ENCODE peak calls at places on chromosomes 5 and 9, in five cellular contexts. Y, X, B, U and H are unnamed samples.

GRCh38 chr5:178674334-178674733 is 47.5 kb upstream of the CLK4 start:
- DNase-seq in Y (peak; percentile 66), X (no peak), B (no peak), U (no peak), H (no peak)

GRCh38 chr5:135339189-135339588 is 59.8 kb downstream of the MACROH2A1 start:
- DNase-seq in Y (no peak), X (no peak), B (no peak), U (no peak), H (no peak)

GRCh38 chr5:54022156-54022685 is 288.2 kb downstream of the ARL15 start:
- DNase-seq in Y (no peak), X (no peak), B (no peak), U (no peak), H (no peak)

GRCh38 chr9:12785251-12785880 is 10.5 kb downstream of the LURAP1L start:
- DNase-seq in Y (peak; percentile 62), X (no peak), B (no peak), U (no peak), H (no peak)

GRCh38 chr5:78269088-78269703 is 25.3 kb downstream of the AP3B1 start:
- DNase-seq in Y (peak; percentile 31), X (peak; percentile 12), B (no peak), U (no peak), H (no peak)

GRCh38 chr5:73418244-73418691 is 30.3 kb downstream of the FOXD1 start:
- DNase-seq in Y (no peak), X (peak; percentile 23), B (no peak), U (no peak), H (no peak)

GRCh38 chr5:158601118-158601517 is 498.6 kb downstream of the EBF1 start:
- DNase-seq in Y (no peak), X (no peak), B (no peak), U (no peak), H (no peak)

GRCh38 chr9:126480810-126481209 is 132.9 kb upstream of the LMX1B start:
- DNase-seq in Y (no peak), X (no peak), B (no peak), U (no peak), H (no peak)

GRCh38 chr5:26625099-26625498 is 413.3 kb downstream of the CDH9 start:
- DNase-seq in Y (no peak), X (no peak), B (no peak), U (no peak), H (no peak)

GRCh38 chr9:125418404-125418803 is 156.8 kb downstream of the GAPVD1 start:
- DNase-seq in Y (peak; percentile 35), X (no peak), B (no peak), U (no peak), H (no peak)

GRCh38 chr9:76651114-76651697 is 113.0 kb upstream of the PCA3 start:
- DNase-seq in Y (peak; percentile 50), X (no peak), B (no peak), U (no peak), H (no peak)

GRCh38 chr9:36450110-36450732 is 50.2 kb upstream of the RNF38 start:
- DNase-seq in Y (peak; percentile 73), X (peak; percentile 63), B (no peak), U (no peak), H (no peak)

GRCh38 chr5:77211013-77211690 is 672 bp downstream of the PDE8B start:
- DNase-seq in Y (no peak), X (no peak), B (no peak), U (no peak), H (peak; percentile 41)

GRCh38 chr9:109534151-109534550 is 36.0 kb upstream of the PTPN3 start:
- DNase-seq in Y (no peak), X (no peak), B (no peak), U (no peak), H (no peak)

GRCh38 chr5:114010362-114010761 is 351.5 kb upstream of the KCNN2 start:
- DNase-seq in Y (peak; percentile 3), X (peak; percentile 10), B (no peak), U (no peak), H (no peak)

GRCh38 chr5:168908207-168908606 is 329.0 kb upstream of the PANK3 start:
- DNase-seq in Y (peak; percentile 31), X (peak; percentile 79), B (no peak), U (no peak), H (no peak)

GRCh38 chr5:81805086-81805485 is 54.2 kb upstream of the SSBP2 start:
- DNase-seq in Y (no peak), X (no peak), B (no peak), U (no peak), H (no peak)